ENCODE peak calls at places on chromosome 18, in ten cellular contexts. Z is fibroblast of pulmonary artery; U is right cardiac atrium; H is activated T-cell treated with anti-CD3 and anti-CD28 coated beads, Interleukin-2, amount 50 U/mL, for 24 hours; M is ELR; A is effector memory CD4-positive, alpha-beta T cell; T is AG09319; S is K562; G is CD4-positive, alpha-beta T cell; R is brain microvascular endothelial cell. X is an unnamed sample.

GRCh38 chr18:63799164-63799563 is 23.9 kb downstream of the SERPINB7 start:
- DNase-seq in Z (no peak), U (no peak), H (no peak), M (no peak), A (no peak), T (no peak), S (no peak), G (no peak), R (no peak), X (no peak)

GRCh38 chr18:50193796-50194622 is 938 bp downstream of the MYO5B start:
- DNase-seq in Z (no peak), U (peak), H (no peak), M (no peak), A (no peak), T (no peak), S (no peak), G (no peak), R (no peak), X (no peak)

GRCh38 chr18:55522011-55522410 is 66.0 kb downstream of the TCF4 start:
- DNase-seq in Z (no peak), U (no peak), H (no peak), M (peak), A (no peak), T (no peak), S (peak), G (no peak), R (no peak), X (no peak)

GRCh38 chr18:21163647-21164625 is 52.3 kb upstream of the ROCK1 start:
- DNase-seq in Z (peak), U (no peak), H (no peak), M (peak), A (no peak), T (peak), S (no peak), G (no peak), R (peak), X (peak)

GRCh38 chr18:67151366-67151765 is 365.2 kb downstream of the DSEL start:
- DNase-seq in Z (no peak), U (no peak), H (no peak), M (no peak), A (no peak), T (no peak), S (no peak), G (no peak), R (no peak), X (no peak)

GRCh38 chr18:23134780-23135678 is at the start of gene CABLES1:
- DNase-seq in Z (peak), U (peak), H (peak), M (peak), A (no peak), T (no peak), S (peak), G (no peak), R (peak), X (peak)

GRCh38 chr18:77899972-77900754 is 650.5 kb downstream of the GALR1 start:
- DNase-seq in Z (peak), U (peak), H (peak), M (no peak), A (peak), T (no peak), S (peak), G (peak), R (peak), X (no peak)

GRCh38 chr18:48920408-48921038 is 30.2 kb downstream of the SMAD7 start:
- DNase-seq in Z (no peak), U (peak), H (peak), M (no peak), A (no peak), T (no peak), S (no peak), G (no peak), R (no peak), X (no peak)

GRCh38 chr18:58714259-58714658 is 43.0 kb downstream of the MALT1 start:
- DNase-seq in Z (no peak), U (no peak), H (no peak), M (no peak), A (no peak), T (no peak), S (no peak), G (no peak), R (no peak), X (no peak)

GRCh38 chr18:80184243-80184772 is 63.0 kb downstream of the PARD6G start:
- DNase-seq in Z (no peak), U (no peak), H (no peak), M (no peak), A (no peak), T (no peak), S (no peak), G (no peak), R (no peak), X (no peak)

GRCh38 chr18:34913837-34914755 is 127.1 kb upstream of the MAPRE2 start:
- DNase-seq in Z (peak), U (no peak), H (no peak), M (peak), A (no peak), T (no peak), S (no peak), G (no peak), R (peak), X (no peak)

GRCh38 chr18:59456657-59457056 is 97.6 kb upstream of the LMAN1 start:
- DNase-seq in Z (no peak), U (no peak), H (no peak), M (no peak), A (no peak), T (no peak), S (no peak), G (no peak), R (no peak), X (no peak)

X was measured in NCI-H226.